ENCODE peak calls at places on chromosomes 1 and 21, in five cellular contexts. U, R, E, V and A are unnamed samples. For H3K4me1 and H3K36me3, the result is how much of the 10 kb centered on the place peaks cover.

GRCh38 chr1:153415850-153416570 is at the start of gene S100A7A:
- DNase-seq in R (no peak), E (no peak), U (no peak), V (no peak), A (no peak)

GRCh38 chr1:20089328-20090077 is 19.5 kb downstream of the PLA2G5 start:
- DNase-seq in E (no peak), U (no peak), V (no peak), R (no peak), A (no peak)

GRCh38 chr1:8222789-8223188 is 95.1 kb upstream of the SLC45A1 start:
- DNase-seq in R (no peak), E (no peak), V (no peak), U (no peak), A (no peak)

GRCh38 chr1:24506706-24507422 is 4.2 kb downstream of the RCAN3 start:
- DNase-seq in R (no peak), U (no peak), E (no peak), V (no peak), A (no peak)

GRCh38 chr21:45555557-45556301 is 13.5 kb upstream of the SLC19A1 start:
- DNase-seq in U (peak), R (peak), V (peak), E (peak), A (peak)

GRCh38 chr21:32240708-32241433 is 38.0 kb downstream of the MIS18A start:
- DNase-seq in E (no peak), U (no peak), R (no peak), V (no peak), A (no peak)

GRCh38 chr1:218480691-218481099 is 135.6 kb downstream of the TGFB2 start:
- DNase-seq in U (no peak), E (no peak), R (no peak), V (no peak), A (no peak)

GRCh38 chr1:202112864-202113689 is 9.6 kb upstream of the GPR37L1 start:
- DNase-seq in U (no peak), R (peak), V (peak), E (no peak), A (peak)

GRCh38 chr1:3837200-3837599 is 19.8 kb downstream of the CEP104 start:
- DNase-seq in U (no peak), R (no peak), V (no peak), E (no peak), A (no peak)

GRCh38 chr1:171717080-171717479 is 24.8 kb downstream of the VAMP4 start:
- DNase-seq in R (no peak), V (no peak), E (no peak), U (no peak), A (no peak)

DNA sequence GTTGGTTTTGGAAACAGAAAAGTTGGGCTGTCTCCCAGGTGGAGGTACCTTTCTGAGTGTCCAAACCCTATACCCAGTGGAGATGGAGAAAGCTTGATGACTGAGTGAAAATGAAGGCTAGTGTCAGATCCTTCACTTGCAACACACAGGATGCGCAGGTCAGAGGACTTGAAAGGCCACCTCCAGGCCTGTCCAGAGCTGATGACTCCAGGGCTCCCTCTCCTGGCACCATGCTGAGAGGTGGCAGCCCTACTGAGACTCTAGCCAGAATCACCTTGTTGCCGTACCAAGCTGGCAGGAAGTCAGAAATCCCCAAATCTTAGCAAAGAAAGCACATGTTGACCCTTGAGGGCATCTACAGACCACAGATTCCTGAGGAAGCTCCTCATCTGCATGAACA is 16.4 kb downstream of the KNCN start:
- DNase-seq in U (no peak), V (no peak), E (no peak), R (peak), A (peak)
- TF ChIP-seq CTCF in U (no peak), V (peak), E (no peak), R (peak), A (peak)

DNA sequence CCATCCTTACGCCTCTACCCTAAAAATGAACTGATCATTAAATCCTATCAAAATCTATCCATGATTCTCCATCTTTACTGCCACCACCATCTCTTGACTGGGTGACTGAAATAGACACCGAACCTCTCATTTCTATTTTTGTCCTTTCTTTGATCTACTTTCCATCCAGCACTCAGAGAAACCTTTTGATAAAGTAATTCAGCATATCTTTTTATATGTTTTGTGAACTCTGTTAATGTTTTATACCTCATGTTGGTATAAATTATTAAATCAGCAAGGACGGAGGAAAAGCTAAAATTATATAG is 13.0 kb downstream of the PCNX2 start:
- DNase-seq in E (no peak), U (no peak), V (no peak), R (no peak), A (no peak)
- H3K4me1 ChIP-seq in E (under half), U (under half), V (under half), R (under half), A (under half)

DNA sequence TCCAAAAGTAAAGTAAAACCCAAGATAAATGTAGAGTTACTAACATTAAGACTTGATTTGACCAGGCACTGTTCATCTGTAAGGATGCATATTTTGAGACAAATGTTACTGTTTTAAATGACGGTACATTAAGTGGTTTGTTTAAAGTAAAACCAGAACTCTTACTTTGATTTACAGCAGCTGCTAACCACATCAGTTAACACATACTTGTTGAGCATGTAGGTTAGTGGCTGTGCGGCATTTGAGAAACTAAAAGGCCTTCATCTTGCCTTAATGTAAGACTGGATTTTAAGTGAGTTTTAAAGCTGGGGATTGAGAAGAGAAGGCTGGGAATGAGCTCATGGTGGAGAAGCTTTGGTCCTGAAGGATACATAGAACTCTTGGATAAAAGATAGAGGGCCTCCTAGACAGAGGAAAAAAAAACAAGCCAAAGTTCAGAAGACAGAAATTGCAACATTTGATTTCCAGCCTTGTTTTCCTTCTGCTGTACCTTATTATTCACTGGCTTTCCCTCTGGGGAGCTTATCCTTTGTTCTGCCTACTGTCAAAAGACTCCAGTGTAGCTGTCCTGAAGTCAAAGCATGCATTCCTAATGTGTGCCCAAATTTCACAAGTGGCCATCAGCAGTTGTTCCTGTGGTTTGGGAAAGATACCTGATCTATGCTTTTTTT is 66.6 kb downstream of the MTR start:
- DNase-seq in U (no peak), E (no peak), V (no peak), R (no peak), A (no peak)
- H3K36me3 ChIP-seq in U (under half), E (half or more), V (half or more), R (under half), A (under half)

GRCh38 chr1:1432566-1432950 is 2.9 kb upstream of the VWA1 start:
- DNase-seq in V (no peak), R (peak), U (no peak), E (peak), A (no peak)

GRCh38 chr1:1430114-1430982 is 5.1 kb upstream of the VWA1 start:
- DNase-seq in U (peak), E (peak), R (peak), V (peak), A (peak)

GRCh38 chr1:1432951-1433803 is 2.3 kb upstream of the VWA1 start:
- DNase-seq in R (peak), U (peak), V (peak), E (peak), A (peak)

GRCh38 chr1:1431006-1431844 is 4.3 kb upstream of the VWA1 start:
- DNase-seq in V (no peak), R (no peak), U (peak), E (peak), A (peak)

GRCh38 chr1:1431845-1432565 is 3.5 kb upstream of the VWA1 start:
- DNase-seq in E (peak), V (peak), R (peak), U (peak), A (peak)
- TF ChIP-seq CTCF in E (no peak), V (no peak), R (no peak), U (no peak), A (no peak)

DNA sequence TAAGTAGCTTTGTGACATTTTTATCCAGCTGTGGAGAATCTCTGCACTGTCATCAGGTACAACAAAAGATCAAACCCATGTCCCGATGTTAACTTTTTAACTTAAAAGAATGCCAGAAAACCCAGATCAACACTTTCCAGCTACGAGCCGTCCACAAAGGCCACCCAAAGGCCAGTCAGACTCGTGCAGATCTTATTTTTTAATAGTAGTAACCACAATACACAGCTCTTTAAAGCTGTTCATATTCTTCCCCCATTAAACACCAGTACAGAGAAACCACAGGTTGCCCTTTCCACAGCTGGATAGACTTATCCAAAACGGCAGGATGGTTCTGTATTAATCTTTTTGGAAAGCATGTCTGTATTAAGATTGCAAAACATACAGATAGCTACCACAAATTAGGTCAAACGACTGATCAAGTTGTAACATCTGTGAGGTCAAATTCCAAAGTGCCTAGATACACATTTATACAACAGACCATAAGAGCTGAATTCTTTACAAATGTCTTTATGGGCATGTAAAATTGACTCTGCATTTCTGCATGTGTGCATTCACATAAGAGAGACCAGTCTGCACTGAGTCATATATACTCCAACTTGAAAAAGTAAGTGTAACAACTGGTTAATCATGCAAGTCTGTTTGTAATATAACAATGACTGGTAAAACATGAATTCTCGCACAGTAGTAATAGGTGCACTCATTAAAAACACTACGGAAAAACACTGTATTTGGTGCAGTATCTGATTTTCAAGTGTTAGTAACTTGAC is 5.1 kb downstream of the IRF2BP2 start:
- DNase-seq in V (no peak), R (no peak), U (no peak), E (no peak), A (no peak)
- H3K4me1 ChIP-seq in V (half or more), R (under half), U (half or more), E (half or more), A (under half)

GRCh38 chr1:17023103-17023502 is 11.4 kb upstream of the ATP13A2 start:
- DNase-seq in E (no peak), V (no peak), R (no peak), U (no peak), A (no peak)

GRCh38 chr1:17023573-17023972 is 11.8 kb upstream of the ATP13A2 start:
- DNase-seq in E (no peak), U (no peak), R (no peak), V (no peak), A (no peak)

GRCh38 chr1:17020502-17020901 is 8.8 kb upstream of the ATP13A2 start:
- DNase-seq in E (no peak), V (no peak), R (no peak), U (no peak), A (peak)

GRCh38 chr1:17024721-17025120 is 13.0 kb upstream of the ATP13A2 start:
- DNase-seq in R (no peak), E (no peak), U (no peak), V (no peak), A (no peak)

GRCh38 chr1:17021896-17022295 is 10.2 kb upstream of the ATP13A2 start:
- DNase-seq in E (no peak), V (no peak), R (no peak), U (no peak), A (no peak)
- H3K36me3 ChIP-seq in E (half or more), V (half or more), R (under half), U (under half), A (half or more)

DNA sequence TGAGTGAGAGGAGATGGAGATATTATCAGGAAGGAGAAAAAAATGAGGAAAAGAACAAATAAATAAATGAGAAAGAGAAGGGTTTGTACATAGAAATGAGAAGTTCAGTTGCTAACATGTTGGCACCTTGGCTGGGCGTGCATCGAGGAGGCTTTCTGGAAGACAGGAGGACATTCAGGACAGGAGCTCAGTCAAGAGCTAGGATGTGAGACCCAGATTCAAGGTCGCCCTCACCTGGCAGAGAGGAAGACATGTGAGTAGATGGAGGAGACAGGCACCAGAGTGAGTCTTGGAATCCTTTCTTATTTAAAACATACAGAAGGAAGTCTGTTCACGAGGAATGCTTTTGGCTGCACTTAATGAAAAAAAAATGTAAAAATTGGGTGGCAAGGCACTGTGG is 640.9 kb downstream of the NPHP4 start:
- DNase-seq in V (no peak), E (no peak), U (no peak), R (no peak), A (no peak)
- TF ChIP-seq CTCF in V (no peak), E (no peak), U (no peak), R (no peak), A (no peak)

GRCh38 chr1:60387175-60387574 is 313.6 kb upstream of the C1orf87 start:
- DNase-seq in R (no peak), E (no peak), V (no peak), U (no peak), A (no peak)
- H3K4me1 ChIP-seq in R (under half), E (under half), V (under half), U (under half), A (under half)